ENCODE peak calls at places on chromosomes 5 and 9, in four cellular contexts. N, V, G and Y are unnamed samples.

GRCh38 chr5:173530547-173530946 is 85.9 kb downstream of the BOD1 start:
- DNase-seq in N (no peak), V (no peak), G (no peak), Y (no peak)

GRCh38 chr9:137113385-137114159 is 961 bp downstream of the DPP7 start:
- DNase-seq in N (no peak), V (no peak), G (peak), Y (no peak)

GRCh38 chr5:89537800-89538199 is 654.8 kb upstream of the MEF2C start:
- DNase-seq in N (no peak), V (no peak), G (no peak), Y (no peak)

GRCh38 chr5:1701884-1702283 is 97.8 kb downstream of the MRPL36 start:
- DNase-seq in N (no peak), V (no peak), G (no peak), Y (no peak)

GRCh38 chr5:163496286-163496685 is 9.1 kb upstream of the MAT2B start:
- DNase-seq in N (no peak), V (no peak), G (no peak), Y (no peak)

GRCh38 chr9:4066120-4066519 is 233.7 kb downstream of the GLIS3 start:
- DNase-seq in N (no peak), V (no peak), G (no peak), Y (no peak)

GRCh38 chr5:39668980-39669379 is 244.2 kb upstream of the DAB2 start:
- DNase-seq in N (no peak), V (no peak), G (no peak), Y (no peak)

GRCh38 chr9:135587658-135588057 is 26.1 kb downstream of the PAEP start:
- DNase-seq in N (no peak), V (no peak), G (no peak), Y (no peak)

GRCh38 chr5:170269579-170269978 is 28.0 kb downstream of the LCP2 start:
- DNase-seq in N (no peak), V (no peak), G (no peak), Y (no peak)

GRCh38 chr9:91902465-91903125 is 47.4 kb downstream of the ROR2 start:
- DNase-seq in N (no peak), V (no peak), G (no peak), Y (no peak)

GRCh38 chr5:125413861-125414260 is 667.4 kb upstream of the ZNF608 start:
- DNase-seq in N (no peak), V (no peak), G (no peak), Y (no peak)

GRCh38 chr5:93794954-93795353 is 53.6 kb upstream of the POU5F2 start:
- DNase-seq in N (no peak), V (no peak), G (no peak), Y (no peak)

GRCh38 chr5:35461530-35461929 is 156.1 kb upstream of the SPEF2 start:
- DNase-seq in N (no peak), V (no peak), G (no peak), Y (no peak)

GRCh38 chr5:6745706-6746217 is 32.5 kb downstream of the TENT4A start:
- DNase-seq in N (no peak), V (no peak), G (peak), Y (no peak)

GRCh38 chr5:37940931-37941623 is 101.2 kb upstream of the GDNF start:
- DNase-seq in N (no peak), V (no peak), G (no peak), Y (no peak)